ENCODE peak calls at places on chromosomes 6 and 20, in seven cellular contexts. T is CD8-positive, alpha-beta memory T cell; P is right atrium auricular region; V is left ventricle myocardium inferior; Q is PC-3; D is spleen; W is CD4-positive, alpha-beta T cell. C is an unnamed sample.
A peak's percentile ranks its signal among the peaks of the same experiment; 100 is the strongest.

GRCh38 chr6:20647585-20647984 is 113.3 kb downstream of the CDKAL1 start:
- DNase-seq in T (no peak), W (no peak), Q (no peak), P (no peak), V (no peak), D (no peak), C (no peak)

GRCh38 chr20:41546535-41546934 is 71.6 kb downstream of the CHD6 start:
- DNase-seq in V (no peak), D (no peak), W (no peak), Q (no peak), T (no peak), P (no peak), C (no peak)

GRCh38 chr6:167893416-167893815 is 66.7 kb downstream of the AFDN start:
- DNase-seq in P (no peak), V (no peak), T (no peak), Q (peak; percentile 61), D (no peak), W (no peak), C (no peak)

GRCh38 chr6:25959890-25960531 is 2.6 kb upstream of the TRIM38 start:
- DNase-seq in W (no peak), P (no peak), T (no peak), Q (no peak), D (no peak), V (no peak), C (no peak)

GRCh38 chr6:140253096-140253495 is 878.6 kb upstream of the CITED2 start:
- DNase-seq in T (no peak), D (no peak), W (no peak), P (no peak), Q (peak; percentile 61), V (no peak), C (no peak)

GRCh38 chr6:43278524-43279078 is 19.5 kb upstream of the SLC22A7 start:
- DNase-seq in Q (peak; percentile 19), P (no peak), W (no peak), T (no peak), D (no peak), V (no peak), C (no peak)

GRCh38 chr20:48295445-48295903 is 510.2 kb upstream of the SULF2 start:
- DNase-seq in P (no peak), V (no peak), D (no peak), Q (peak; percentile 98), T (no peak), W (no peak), C (no peak)

GRCh38 chr6:125258651-125259353 is 43.0 kb downstream of the HDDC2 start:
- DNase-seq in V (no peak), D (no peak), P (no peak), T (no peak), Q (peak; percentile 15), W (no peak), C (no peak)

GRCh38 chr6:91341473-91341872 is 754.6 kb upstream of the MAP3K7 start:
- DNase-seq in P (no peak), T (no peak), W (no peak), Q (no peak), D (no peak), V (no peak), C (no peak)

GRCh38 chr20:64058536-64058935 is 4.5 kb upstream of the TCEA2 start:
- DNase-seq in Q (peak; percentile 26), W (no peak), P (no peak), T (no peak), D (no peak), V (no peak), C (no peak)

GRCh38 chr6:56382416-56382940 is 135.1 kb upstream of the COL21A1 start:
- DNase-seq in Q (no peak), V (no peak), T (no peak), D (no peak), W (no peak), P (no peak), C (no peak)

GRCh38 chr6:2791124-2792050 is 26.2 kb downstream of the WRNIP1 start:
- DNase-seq in D (no peak), T (peak; percentile 37), Q (peak; percentile 93), V (peak; percentile 38), W (peak; percentile 45), P (peak; percentile 85), C (peak; percentile 15)

GRCh38 chr20:52996130-52996529 is 24.0 kb downstream of the TSHZ2 start:
- DNase-seq in W (no peak), D (no peak), V (no peak), P (no peak), T (no peak), Q (no peak), C (no peak)

GRCh38 chr20:56237337-56237736 is 11.2 kb upstream of the MC3R start:
- DNase-seq in T (no peak), P (no peak), V (no peak), Q (no peak), D (no peak), W (no peak), C (no peak)

GRCh38 chr20:56229821-56230220 is 18.7 kb upstream of the MC3R start:
- DNase-seq in T (no peak), P (no peak), D (no peak), W (no peak), Q (no peak), V (no peak), C (no peak)

GRCh38 chr20:56234110-56234509 is 14.4 kb upstream of the MC3R start:
- DNase-seq in W (no peak), V (no peak), D (no peak), P (no peak), T (no peak), Q (no peak), C (no peak)
- H3K9me3 ChIP-seq in W (peaks cover 9% of the 10 kb centered on the region), V (peaks cover 31% of the 10 kb centered on the region), D (no peaks in the 10 kb centered on the region), P (no peaks in the 10 kb centered on the region), T (no peaks in the 10 kb centered on the region), Q (no peaks in the 10 kb centered on the region), C (no peaks in the 10 kb centered on the region)

DNA sequence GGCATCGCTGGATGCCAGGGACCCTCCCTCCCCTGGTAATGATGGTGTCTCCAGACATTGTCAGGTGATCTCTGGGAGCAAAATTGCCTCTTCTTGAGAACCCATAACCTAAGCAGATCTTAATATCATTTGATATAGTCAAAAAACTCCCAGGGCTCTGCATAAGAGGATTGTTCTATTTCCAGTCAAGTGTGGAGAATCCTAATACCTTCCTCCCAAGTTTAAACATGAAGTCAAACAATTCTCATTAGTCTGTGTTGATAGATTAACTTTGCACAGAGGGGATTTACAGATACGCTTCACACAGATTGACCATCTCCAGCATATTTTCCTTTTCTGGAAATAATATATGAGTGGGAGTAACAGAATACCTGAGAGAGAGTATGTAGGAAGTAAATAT is 10.5 kb downstream of the EYA4 start:
- DNase-seq in P (no peak), W (no peak), Q (no peak), T (no peak), V (no peak), D (no peak), C (no peak)
- H3K9me3 ChIP-seq in P (no peaks in the 10 kb centered on the region), W (no peaks in the 10 kb centered on the region), Q (no peaks in the 10 kb centered on the region), T (no peaks in the 10 kb centered on the region), V (no peaks in the 10 kb centered on the region), D (no peaks in the 10 kb centered on the region), C (no peaks in the 10 kb centered on the region)

DNA sequence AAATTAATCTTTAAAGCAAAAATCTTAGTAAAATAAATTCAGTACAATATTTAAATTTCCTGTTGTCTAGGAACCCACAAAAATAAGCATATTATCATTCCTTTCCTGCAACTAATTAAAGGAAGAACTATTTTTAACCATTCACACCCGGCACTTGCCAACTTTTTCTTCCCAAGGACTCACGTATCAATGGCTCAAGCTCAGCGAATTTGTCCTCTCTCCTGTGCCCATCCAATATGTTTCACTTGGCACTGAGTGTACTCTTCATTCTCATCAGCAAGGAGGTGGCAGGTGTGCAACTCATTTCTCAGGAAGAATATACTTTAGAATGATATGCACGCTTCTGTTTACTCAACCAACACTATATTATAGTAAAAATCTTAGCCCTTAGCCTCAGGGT is 419.4 kb downstream of the C6orf118 start:
- DNase-seq in D (no peak), Q (no peak), V (no peak), P (no peak), T (no peak), W (no peak), C (no peak)
- H3K9me3 ChIP-seq in D (no peaks in the 10 kb centered on the region), Q (no peaks in the 10 kb centered on the region), V (no peaks in the 10 kb centered on the region), P (no peaks in the 10 kb centered on the region), T (no peaks in the 10 kb centered on the region), W (no peaks in the 10 kb centered on the region), C (no peaks in the 10 kb centered on the region)

GRCh38 chr20:25512709-25513108 is 72.6 kb downstream of the NINL start:
- DNase-seq in V (no peak), D (no peak), W (no peak), Q (no peak), P (no peak), T (no peak), C (no peak)
- H3K9me3 ChIP-seq in V (peaks cover 25% of the 10 kb centered on the region), D (peaks cover 11% of the 10 kb centered on the region), W (peaks cover 28% of the 10 kb centered on the region), Q (peaks cover 9% of the 10 kb centered on the region), P (peaks cover 5% of the 10 kb centered on the region), T (peaks cover 10% of the 10 kb centered on the region), C (no peaks in the 10 kb centered on the region)

GRCh38 chr6:22598386-22598785 is 29.0 kb downstream of the HDGFL1 start:
- DNase-seq in P (no peak), V (no peak), T (no peak), W (no peak), Q (no peak), D (no peak), C (no peak)
- H3K9me3 ChIP-seq in P (no peaks in the 10 kb centered on the region), V (no peaks in the 10 kb centered on the region), T (no peaks in the 10 kb centered on the region), W (no peaks in the 10 kb centered on the region), Q (no peaks in the 10 kb centered on the region), D (no peaks in the 10 kb centered on the region), C (no peaks in the 10 kb centered on the region)

GRCh38 chr6:164579035-164579434 is 730.4 kb downstream of the C6orf118 start:
- DNase-seq in Q (no peak), W (no peak), T (no peak), D (no peak), V (no peak), P (no peak), C (no peak)

GRCh38 chr6:164581563-164581962 is 727.8 kb downstream of the C6orf118 start:
- DNase-seq in V (no peak), D (no peak), W (no peak), Q (no peak), P (no peak), T (no peak), C (no peak)

DNA sequence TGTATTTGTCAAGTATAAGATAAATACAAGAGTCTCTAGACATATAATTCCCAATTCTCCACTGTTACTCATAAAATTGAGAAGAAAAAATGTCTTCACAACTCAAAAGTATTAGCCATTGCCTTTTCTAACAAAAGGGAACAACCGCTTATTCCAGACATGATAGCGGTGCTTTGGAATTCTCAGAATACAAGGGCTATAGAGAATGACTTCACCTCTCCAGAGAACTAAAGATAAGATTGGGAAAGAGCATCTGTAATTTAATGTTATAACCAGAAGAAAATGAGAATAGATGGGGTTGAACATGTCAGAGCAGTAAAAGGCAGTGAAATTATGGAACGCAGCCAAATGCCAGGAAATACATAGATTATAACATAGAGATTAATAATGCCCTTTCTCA is 730.8 kb downstream of the C6orf118 start:
- DNase-seq in D (no peak), Q (no peak), V (no peak), P (no peak), W (no peak), T (no peak), C (no peak)
- H3K9me3 ChIP-seq in D (no peaks in the 10 kb centered on the region), Q (no peaks in the 10 kb centered on the region), V (peaks cover 22% of the 10 kb centered on the region), P (no peaks in the 10 kb centered on the region), W (peaks cover 6% of the 10 kb centered on the region), T (no peaks in the 10 kb centered on the region), C (no peaks in the 10 kb centered on the region)

GRCh38 chr6:28734443-28734959 is 189.3 kb downstream of the TRIM27 start:
- DNase-seq in T (no peak), Q (no peak), W (no peak), P (no peak), V (no peak), D (no peak), C (no peak)
- H3K9me3 ChIP-seq in T (peaks cover 8% of the 10 kb centered on the region), Q (no peaks in the 10 kb centered on the region), W (peaks cover 74% of the 10 kb centered on the region), P (no peaks in the 10 kb centered on the region), V (peaks cover 11% of the 10 kb centered on the region), D (no peaks in the 10 kb centered on the region), C (peaks cover 2% of the 10 kb centered on the region)

C was measured in T-helper 17 cell.